ENCODE peak calls at places on chromosomes 11 and 22, in six cellular contexts. M, I, S, G, K and U are unnamed samples.

GRCh38 chr22:38841211-38841610 is 2.6 kb downstream of the NPTXR start:
- DNase-seq in I (no peak), K (no peak), S (no peak), G (no peak), M (no peak), U (no peak)

GRCh38 chr11:129333873-129334272 is 41.8 kb upstream of the BARX2 start:
- DNase-seq in K (no peak), I (peak), S (peak), G (no peak), M (no peak), U (no peak)

GRCh38 chr11:109704432-109704831 is 282.4 kb downstream of the C11orf87 start:
- DNase-seq in G (no peak), M (no peak), K (no peak), I (no peak), S (peak), U (no peak)

GRCh38 chr22:25702046-25702445 is 39.9 kb upstream of the MYO18B start:
- DNase-seq in I (peak), S (no peak), M (no peak), K (peak), G (peak), U (no peak)

GRCh38 chr22:28976588-28976987 is 85.0 kb downstream of the C22orf31 start:
- DNase-seq in K (no peak), S (no peak), M (no peak), I (peak), G (peak), U (no peak)

GRCh38 chr11:105862736-105863367 is 159.2 kb downstream of the MSANTD4 start:
- DNase-seq in G (peak), M (no peak), S (peak), I (peak), K (peak), U (no peak)

GRCh38 chr11:45322891-45323597 is 36.9 kb upstream of the SYT13 start:
- DNase-seq in S (no peak), I (no peak), G (no peak), M (no peak), K (no peak), U (no peak)

GRCh38 chr11:65501530-65502273 is 2.9 kb downstream of the MALAT1 start:
- DNase-seq in M (no peak), G (peak), I (no peak), S (no peak), K (peak), U (no peak)

GRCh38 chr11:78438298-78438975 is 20.8 kb upstream of the GAB2 start:
- DNase-seq in G (no peak), S (no peak), K (peak), M (no peak), I (no peak), U (no peak)

GRCh38 chr22:19450363-19451175 is 3.1 kb upstream of the C22orf39 start:
- DNase-seq in K (no peak), M (no peak), G (no peak), S (no peak), I (no peak), U (no peak)

GRCh38 chr22:40512426-40513136 is 123.9 kb downstream of the MRTFA start:
- DNase-seq in S (no peak), K (no peak), I (peak), M (no peak), G (peak), U (no peak)

GRCh38 chr11:76604652-76605241 is 65.8 kb downstream of the LRRC32 start:
- DNase-seq in S (no peak), I (no peak), G (peak), K (no peak), M (peak), U (peak)

GRCh38 chr11:125945011-125945796 is 640 bp upstream of the VSIG10L2 start:
- DNase-seq in M (no peak), G (no peak), I (no peak), K (no peak), S (no peak), U (no peak)

GRCh38 chr11:12602421-12602820 is 71.8 kb upstream of the TEAD1 start:
- DNase-seq in S (no peak), M (no peak), K (no peak), I (peak), G (peak), U (no peak)

GRCh38 chr22:28670153-28670552 is 9.5 kb downstream of the TTC28 start:
- DNase-seq in K (no peak), G (no peak), I (no peak), S (no peak), M (no peak), U (no peak)

GRCh38 chr11:64809781-64810241 is 540 bp downstream of the MEN1 start:
- DNase-seq in K (peak), G (no peak), I (peak), M (no peak), S (peak), U (no peak)

GRCh38 chr11:65430406-65431217 is 8.0 kb downstream of the NEAT1 start:
- DNase-seq in G (peak), S (no peak), I (peak), K (peak), M (no peak), U (peak)

GRCh38 chr11:123168955-123169484 is 26.0 kb downstream of the CLMP start:
- DNase-seq in G (no peak), I (no peak), S (no peak), K (no peak), M (no peak), U (no peak)

GRCh38 chr22:38843201-38843715 is 570 bp downstream of the NPTXR start:
- DNase-seq in S (peak), M (peak), I (peak), K (no peak), G (peak), U (peak)

GRCh38 chr11:62611705-62612365 is 740 bp downstream of the EML3 start:
- DNase-seq in G (peak), S (no peak), K (peak), I (peak), M (peak), U (peak)

GRCh38 chr22:45317551-45318167 is 7.9 kb downstream of the FAM118A start:
- DNase-seq in G (peak), M (peak), K (no peak), I (peak), S (no peak), U (peak)

GRCh38 chr11:35541621-35542375 is 16.4 kb upstream of the PAMR1 start:
- DNase-seq in G (peak), M (peak), K (no peak), I (no peak), S (no peak), U (no peak)

GRCh38 chr11:122612123-122612824 is 43.2 kb upstream of the UBASH3B start:
- DNase-seq in S (no peak), G (no peak), K (no peak), M (no peak), I (peak), U (no peak)

GRCh38 chr11:122100222-122101080 is 15.6 kb downstream of the BLID start:
- DNase-seq in M (peak), K (no peak), S (peak), G (peak), I (no peak), U (peak)

GRCh38 chr11:45774023-45774655 is 30.8 kb upstream of the SLC35C1 start:
- DNase-seq in I (no peak), K (no peak), G (no peak), S (no peak), M (no peak), U (no peak)

GRCh38 chr11:30488304-30488998 is 97.7 kb downstream of the MPPED2 start:
- DNase-seq in G (peak), S (peak), K (no peak), M (no peak), I (peak), U (no peak)

GRCh38 chr22:35842954-35843353 is 125.3 kb downstream of the APOL5 start:
- DNase-seq in K (peak), I (peak), S (peak), G (peak), M (no peak), U (no peak)

GRCh38 chr11:119029340-119030028 is 1.2 kb downstream of the SLC37A4 start:
- DNase-seq in K (no peak), S (no peak), G (no peak), I (peak), M (no peak), U (no peak)
- TF ChIP-seq CTCF in K (no peak), S (no peak), G (no peak), I (no peak), M (no peak), U (no peak)

GRCh38 chr22:37197451-37198289 is 9.6 kb upstream of the C1QTNF6 start:
- DNase-seq in K (no peak), S (no peak), M (peak), I (peak), G (peak), U (peak)
- H3K4me3 ChIP-seq in K (peak), S (no peak), M (peak), I (peak), G (no peak), U (peak)

GRCh38 chr11:27701262-27702105 is 1.2 kb upstream of the BDNF start:
- DNase-seq in G (peak), I (peak), K (no peak), S (peak), M (peak), U (no peak)
- TF ChIP-seq CTCF in G (peak), I (peak), K (no peak), S (peak), M (peak), U (no peak)

GRCh38 chr11:120398184-120398583 is 62.0 kb downstream of the ARHGEF12 start:
- DNase-seq in M (no peak), K (no peak), G (peak), S (no peak), I (no peak), U (no peak)
- H3K4me3 ChIP-seq in M (peak), K (no peak), G (no peak), S (no peak), I (no peak), U (no peak)

GRCh38 chr11:70511345-70511744 is 113.0 kb downstream of the CTTN start:
- DNase-seq in M (no peak), I (peak), S (no peak), G (no peak), K (no peak), U (no peak)
- TF ChIP-seq CTCF in M (no peak), I (peak), S (no peak), G (no peak), K (peak), U (no peak)

GRCh38 chr11:94400839-94401772 is at the start of gene GPR83:
- DNase-seq in S (peak), M (no peak), K (no peak), G (peak), I (no peak), U (no peak)
- H3K4me3 ChIP-seq in S (peak), M (peak), K (no peak), G (peak), I (no peak), U (no peak)